ENCODE peak calls at places on chromosome 15, in four cellular contexts. Q is naive B cell, J is G401, H is caudate nucleus. T is an unnamed sample.

GRCh38 chr15:66796343-66796742 is 94.3 kb downstream of the SMAD6 start:
- DNase-seq in H (no peak), J (no peak), Q (no peak), T (no peak)

GRCh38 chr15:40249477-40250303 is 10.8 kb downstream of the PAK6 start:
- DNase-seq in Q (no peak), H (no peak), J (peak), T (no peak)

GRCh38 chr15:56767315-56767714 is 34.0 kb upstream of the ZNF280D start:
- DNase-seq in J (no peak), H (no peak), Q (no peak), T (no peak)

GRCh38 chr15:42315435-42316020 is 42.3 kb upstream of the TMEM87A start:
- DNase-seq in Q (no peak), J (no peak), H (no peak), T (no peak)

GRCh38 chr15:81259791-81260190 is 63.1 kb downstream of the IL16 start:
- DNase-seq in H (no peak), J (no peak), Q (no peak), T (no peak)

GRCh38 chr15:69060041-69060481 is 45.6 kb downstream of the NOX5 start:
- DNase-seq in Q (no peak), J (no peak), H (no peak), T (no peak)

GRCh38 chr15:83475551-83475950 is 28.4 kb downstream of the SH3GL3 start:
- DNase-seq in H (no peak), Q (no peak), J (no peak), T (no peak)

GRCh38 chr15:92930776-92931175 is 30.7 kb downstream of the CHD2 start:
- DNase-seq in J (no peak), Q (no peak), H (no peak), T (no peak)

GRCh38 chr15:87287156-87287555 is 969.4 kb downstream of the NTRK3 start:
- DNase-seq in H (no peak), J (no peak), Q (no peak), T (no peak)

GRCh38 chr15:98177950-98178848 is 217.7 kb downstream of the ARRDC4 start:
- DNase-seq in Q (peak), H (no peak), J (peak), T (peak)

GRCh38 chr15:77017761-77018720 is 23.1 kb downstream of the PSTPIP1 start:
- DNase-seq in Q (no peak), J (no peak), H (no peak), T (no peak)

GRCh38 chr15:60584355-60585023 is 105.5 kb upstream of the ICE2 start:
- DNase-seq in H (no peak), J (no peak), Q (no peak), T (no peak)

GRCh38 chr15:62732078-62732477 is 310.5 kb upstream of the TPM1 start:
- DNase-seq in Q (no peak), H (no peak), J (no peak), T (no peak)

GRCh38 chr15:55221090-55222011 is 24.6 kb upstream of the RSL24D1 start:
- DNase-seq in Q (peak), H (no peak), J (no peak), T (peak)

GRCh38 chr15:23472033-23472432 is 25.0 kb upstream of the GOLGA6L2 start:
- DNase-seq in H (no peak), J (no peak), Q (no peak), T (no peak)

GRCh38 chr15:26894181-26894580 is 27.3 kb downstream of the GABRA5 start:
- DNase-seq in J (no peak), H (no peak), Q (no peak), T (no peak)

GRCh38 chr15:78889000-78889399 is 16.3 kb downstream of the MORF4L1 start:
- DNase-seq in J (no peak), Q (no peak), H (no peak), T (no peak)

GRCh38 chr15:35362195-35362829 is 183.7 kb downstream of the DPH6 start:
- DNase-seq in H (no peak), J (no peak), Q (no peak), T (no peak)

GRCh38 chr15:65532738-65533051 is 2.4 kb downstream of the HACD3 start:
- DNase-seq in H (no peak), Q (no peak), J (no peak), T (no peak)

GRCh38 chr15:25774871-25775270 is 88.3 kb downstream of the ATP10A start:
- DNase-seq in Q (no peak), J (no peak), H (no peak), T (no peak)

GRCh38 chr15:76994001-76994400 is 925 bp upstream of the PSTPIP1 start:
- DNase-seq in H (no peak), J (no peak), Q (no peak), T (no peak)

GRCh38 chr15:45431502-45431901 is 53.2 kb upstream of the GATM start:
- DNase-seq in H (no peak), J (no peak), Q (no peak), T (no peak)

GRCh38 chr15:55530861-55531313 is 22.9 kb upstream of the DNAAF4 start:
- DNase-seq in Q (no peak), H (no peak), J (no peak), T (no peak)

GRCh38 chr15:55403531-55403930 is 4.6 kb downstream of the CCPG1 start:
- DNase-seq in H (no peak), Q (no peak), J (no peak), T (no peak)

GRCh38 chr15:74032606-74033561 is 38.4 kb downstream of the PML start:
- DNase-seq in J (no peak), Q (no peak), H (no peak), T (no peak)

GRCh38 chr15:100002091-100002620 is 268.9 kb upstream of the LYSMD4 start:
- DNase-seq in H (no peak), Q (no peak), J (no peak), T (no peak)

GRCh38 chr15:48976444-48977088 is 12.8 kb upstream of the SHC4 start:
- DNase-seq in J (no peak), Q (no peak), H (peak), T (no peak)

GRCh38 chr15:92621972-92622533 is 33.5 kb downstream of the FAM174B start:
- DNase-seq in H (no peak), Q (no peak), J (no peak), T (no peak)

GRCh38 chr15:76575177-76576078 is 238.9 kb downstream of the ISL2 start:
- DNase-seq in H (no peak), Q (no peak), J (no peak), T (peak)

GRCh38 chr15:89416339-89417183 is 79.8 kb downstream of the RHCG start:
- DNase-seq in H (no peak), J (peak), Q (peak), T (peak)

GRCh38 chr15:83977992-83978391 is 257.6 kb upstream of the GOLGA6L4 start:
- DNase-seq in H (no peak), Q (no peak), J (peak), T (no peak)

T was measured in germinal center.